ENCODE peak calls at places on chromosomes 6 and 20, in five cellular contexts. One of them, this sample, is unnamed. For H3K27me3, the result is how much of the 10 kb centered on the place peaks cover.

GRCh38 chr20:47551841-47552240 is 50.2 kb downstream of the NCOA3 start:
- DNase-seq in HL-60: no peak
- DNase-seq in mammary epithelial cell: no peak
- DNase-seq in bronchial epithelial cell: no peak
- DNase-seq in brain microvascular endothelial cell: peak
- DNase-seq in this sample: no peak

GRCh38 chr6:37205189-37205996 is 35.4 kb downstream of the PIM1 start:
- DNase-seq in HL-60: no peak
- DNase-seq in mammary epithelial cell: no peak
- DNase-seq in bronchial epithelial cell: no peak
- DNase-seq in brain microvascular endothelial cell: no peak
- DNase-seq in this sample: no peak

GRCh38 chr6:89951574-89952360 is 57.5 kb downstream of the GJA10 start:
- DNase-seq in HL-60: no peak
- DNase-seq in mammary epithelial cell: no peak
- DNase-seq in bronchial epithelial cell: no peak
- DNase-seq in brain microvascular endothelial cell: peak
- DNase-seq in this sample: peak

GRCh38 chr6:38169221-38169674 is 349.7 kb downstream of the ZFAND3 start:
- DNase-seq in HL-60: no peak
- DNase-seq in mammary epithelial cell: no peak
- DNase-seq in bronchial epithelial cell: no peak
- DNase-seq in brain microvascular endothelial cell: no peak
- DNase-seq in this sample: no peak

GRCh38 chr6:47700051-47700450 is 1.7 kb downstream of the ADGRF4 start:
- DNase-seq in HL-60: no peak
- DNase-seq in mammary epithelial cell: peak
- DNase-seq in bronchial epithelial cell: peak
- DNase-seq in brain microvascular endothelial cell: peak
- DNase-seq in this sample: peak

GRCh38 chr6:112903361-112903760 is 556.2 kb downstream of the RFPL4B start:
- DNase-seq in HL-60: no peak
- DNase-seq in mammary epithelial cell: no peak
- DNase-seq in bronchial epithelial cell: no peak
- DNase-seq in brain microvascular endothelial cell: no peak
- DNase-seq in this sample: no peak

GRCh38 chr20:41386502-41387427 is 20.1 kb upstream of the EMILIN3 start:
- DNase-seq in HL-60: no peak
- DNase-seq in mammary epithelial cell: no peak
- DNase-seq in bronchial epithelial cell: no peak
- DNase-seq in brain microvascular endothelial cell: no peak
- DNase-seq in this sample: no peak

GRCh38 chr6:47253136-47253535 is 56.6 kb downstream of the TNFRSF21 start:
- DNase-seq in HL-60: no peak
- DNase-seq in mammary epithelial cell: no peak
- DNase-seq in bronchial epithelial cell: no peak
- DNase-seq in brain microvascular endothelial cell: no peak
- DNase-seq in this sample: no peak

GRCh38 chr20:13613917-13614316 is 24.8 kb downstream of the TASP1 start:
- DNase-seq in HL-60: no peak
- DNase-seq in mammary epithelial cell: no peak
- DNase-seq in bronchial epithelial cell: no peak
- DNase-seq in brain microvascular endothelial cell: no peak
- DNase-seq in this sample: no peak

GRCh38 chr6:44202972-44203750 is 13.6 kb upstream of the MYMX start:
- DNase-seq in HL-60: no peak
- DNase-seq in mammary epithelial cell: no peak
- DNase-seq in bronchial epithelial cell: no peak
- DNase-seq in brain microvascular endothelial cell: no peak
- DNase-seq in this sample: no peak

GRCh38 chr6:111591901-111592461 is 13.7 kb downstream of the TRAF3IP2 start:
- DNase-seq in HL-60: no peak
- DNase-seq in mammary epithelial cell: peak
- DNase-seq in bronchial epithelial cell: peak
- DNase-seq in brain microvascular endothelial cell: no peak
- DNase-seq in this sample: no peak

GRCh38 chr6:14921170-14921569 is 324.7 kb upstream of the JARID2 start:
- DNase-seq in HL-60: peak
- DNase-seq in mammary epithelial cell: no peak
- DNase-seq in bronchial epithelial cell: no peak
- DNase-seq in brain microvascular endothelial cell: no peak
- DNase-seq in this sample: no peak

GRCh38 chr6:63372951-63373533 is 53.3 kb upstream of the LGSN start:
- DNase-seq in HL-60: no peak
- DNase-seq in mammary epithelial cell: no peak
- DNase-seq in bronchial epithelial cell: peak
- DNase-seq in brain microvascular endothelial cell: no peak
- DNase-seq in this sample: no peak

GRCh38 chr6:124080483-124080882 is 276.8 kb downstream of the NKAIN2 start:
- DNase-seq in HL-60: no peak
- DNase-seq in mammary epithelial cell: no peak
- DNase-seq in bronchial epithelial cell: no peak
- DNase-seq in brain microvascular endothelial cell: no peak
- DNase-seq in this sample: no peak

GRCh38 chr6:30814137-30815084 is 69.9 kb upstream of the DDR1 start:
- DNase-seq in HL-60: peak
- DNase-seq in mammary epithelial cell: peak
- DNase-seq in bronchial epithelial cell: peak
- DNase-seq in brain microvascular endothelial cell: no peak
- DNase-seq in this sample: peak

GRCh38 chr6:17096076-17096475 is 5.8 kb upstream of the STMND1 start:
- DNase-seq in HL-60: no peak
- DNase-seq in mammary epithelial cell: no peak
- DNase-seq in bronchial epithelial cell: no peak
- DNase-seq in brain microvascular endothelial cell: no peak
- DNase-seq in this sample: no peak

GRCh38 chr6:13315896-13316295 is 12.4 kb downstream of the TBC1D7 start:
- DNase-seq in HL-60: no peak
- DNase-seq in mammary epithelial cell: no peak
- DNase-seq in bronchial epithelial cell: no peak
- DNase-seq in brain microvascular endothelial cell: no peak
- DNase-seq in this sample: no peak

GRCh38 chr6:142612956-142613355 is 311.1 kb downstream of the ADGRG6 start:
- DNase-seq in HL-60: no peak
- DNase-seq in mammary epithelial cell: no peak
- DNase-seq in bronchial epithelial cell: peak
- DNase-seq in brain microvascular endothelial cell: no peak
- DNase-seq in this sample: no peak

GRCh38 chr6:49923826-49924225 is 40.1 kb downstream of the DEFB114 start:
- DNase-seq in HL-60: no peak
- DNase-seq in mammary epithelial cell: no peak
- DNase-seq in bronchial epithelial cell: no peak
- DNase-seq in brain microvascular endothelial cell: no peak
- DNase-seq in this sample: no peak

GRCh38 chr6:111792914-111793700 is 80.1 kb downstream of the FYN start:
- DNase-seq in HL-60: no peak
- DNase-seq in mammary epithelial cell: no peak
- DNase-seq in bronchial epithelial cell: no peak
- DNase-seq in brain microvascular endothelial cell: no peak
- DNase-seq in this sample: no peak

GRCh38 chr6:126035764-126036163 is 49.4 kb downstream of the TRMT11 start:
- DNase-seq in HL-60: no peak
- DNase-seq in mammary epithelial cell: no peak
- DNase-seq in bronchial epithelial cell: no peak
- DNase-seq in brain microvascular endothelial cell: no peak
- DNase-seq in this sample: no peak

GRCh38 chr6:166627875-166628849 is 1.1 kb upstream of the RPS6KA2 start:
- DNase-seq in HL-60: peak
- DNase-seq in mammary epithelial cell: peak
- DNase-seq in bronchial epithelial cell: peak
- DNase-seq in brain microvascular endothelial cell: no peak
- DNase-seq in this sample: peak

GRCh38 chr6:137743493-137743892 is 123.6 kb upstream of the TNFAIP3 start:
- DNase-seq in HL-60: no peak
- DNase-seq in mammary epithelial cell: peak
- DNase-seq in bronchial epithelial cell: peak
- DNase-seq in brain microvascular endothelial cell: no peak
- DNase-seq in this sample: no peak

GRCh38 chr20:9510926-9511325 is 3.5 kb upstream of the LAMP5 start:
- DNase-seq in HL-60: no peak
- DNase-seq in mammary epithelial cell: no peak
- DNase-seq in bronchial epithelial cell: no peak
- DNase-seq in brain microvascular endothelial cell: no peak
- DNase-seq in this sample: no peak
- H3K27me3 ChIP-seq in HL-60: half or more
- H3K27me3 ChIP-seq in mammary epithelial cell: under half
- H3K27me3 ChIP-seq in bronchial epithelial cell: under half
- H3K27me3 ChIP-seq in brain microvascular endothelial cell: half or more
- H3K27me3 ChIP-seq in this sample: under half

DNA sequence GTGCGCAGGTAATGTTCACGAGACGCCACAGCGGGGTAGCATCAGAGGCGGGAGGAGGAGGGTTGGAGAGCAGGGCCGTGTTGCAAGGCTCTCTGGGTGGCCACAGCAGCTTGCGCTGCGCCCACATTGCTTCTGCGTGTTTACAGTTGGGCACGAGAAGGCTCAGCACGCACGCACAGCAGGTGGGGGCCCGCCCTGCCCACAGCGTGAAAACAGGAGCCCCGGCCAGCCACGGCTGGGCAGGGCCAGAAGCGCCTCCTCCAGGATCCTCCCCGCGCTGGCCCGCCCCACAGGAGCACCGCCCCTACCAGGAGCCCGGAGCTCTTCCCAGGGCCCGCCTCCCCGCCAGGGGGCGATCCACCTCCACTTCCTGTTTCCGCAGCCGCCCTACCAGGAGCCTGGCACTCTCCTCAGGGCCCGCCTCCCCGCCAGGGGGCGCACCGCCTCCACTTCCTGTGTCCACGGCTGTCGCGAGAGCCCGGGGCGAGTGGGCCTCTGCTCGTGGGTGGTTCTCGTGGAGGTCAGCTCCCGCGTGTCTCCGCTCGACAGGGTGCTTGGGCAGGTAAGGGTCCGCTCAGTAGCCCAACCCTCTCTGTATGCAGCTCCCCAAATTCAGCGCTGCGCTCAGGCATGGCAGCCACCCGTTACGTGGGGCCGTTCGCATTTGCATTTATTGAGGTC is at the start of gene FAM50B:
- DNase-seq in HL-60: peak
- DNase-seq in mammary epithelial cell: peak
- DNase-seq in bronchial epithelial cell: peak
- DNase-seq in brain microvascular endothelial cell: peak
- DNase-seq in this sample: no peak
- H3K4me3 ChIP-seq in HL-60: peak
- H3K4me3 ChIP-seq in mammary epithelial cell: peak
- H3K4me3 ChIP-seq in bronchial epithelial cell: peak
- H3K4me3 ChIP-seq in brain microvascular endothelial cell: peak
- H3K4me3 ChIP-seq in this sample: no peak

GRCh38 chr6:27281569-27281968 is 30.5 kb downstream of the POM121L2 start:
- DNase-seq in HL-60: no peak
- DNase-seq in mammary epithelial cell: no peak
- DNase-seq in bronchial epithelial cell: no peak
- DNase-seq in brain microvascular endothelial cell: no peak
- DNase-seq in this sample: no peak
- H3K27me3 ChIP-seq in HL-60: under half
- H3K27me3 ChIP-seq in mammary epithelial cell: under half
- H3K27me3 ChIP-seq in bronchial epithelial cell: under half
- H3K27me3 ChIP-seq in brain microvascular endothelial cell: under half
- H3K27me3 ChIP-seq in this sample: under half

GRCh38 chr20:45911486-45912343 is at the start of gene PLTP:
- DNase-seq in HL-60: no peak
- DNase-seq in mammary epithelial cell: no peak
- DNase-seq in bronchial epithelial cell: no peak
- DNase-seq in brain microvascular endothelial cell: peak
- DNase-seq in this sample: peak
- H3K4me3 ChIP-seq in HL-60: no peak
- H3K4me3 ChIP-seq in mammary epithelial cell: peak
- H3K4me3 ChIP-seq in bronchial epithelial cell: peak
- H3K4me3 ChIP-seq in brain microvascular endothelial cell: peak
- H3K4me3 ChIP-seq in this sample: peak

DNA sequence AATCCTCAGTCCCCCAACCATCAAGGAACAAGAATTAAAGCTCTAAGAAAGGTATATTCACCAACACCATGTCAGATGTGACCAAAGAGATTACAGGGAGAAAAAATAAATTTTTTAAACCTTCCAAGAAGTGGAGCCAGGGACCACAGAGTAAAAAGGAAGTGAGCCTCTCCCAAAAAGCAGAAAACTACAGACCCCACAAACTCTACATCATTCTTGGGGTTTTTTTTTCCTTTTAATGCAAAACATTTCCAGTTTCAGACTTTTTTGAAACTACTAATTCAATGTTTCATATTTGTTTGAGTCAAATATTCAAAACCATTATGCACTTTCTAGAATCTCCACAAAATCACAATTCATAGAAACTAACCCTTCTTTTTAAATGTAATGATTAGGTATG is 6.8 kb upstream of the IL17F start:
- DNase-seq in HL-60: no peak
- DNase-seq in mammary epithelial cell: no peak
- DNase-seq in bronchial epithelial cell: no peak
- DNase-seq in brain microvascular endothelial cell: no peak
- DNase-seq in this sample: no peak
- H3K27me3 ChIP-seq in HL-60: under half
- H3K27me3 ChIP-seq in mammary epithelial cell: under half
- H3K27me3 ChIP-seq in bronchial epithelial cell: under half
- H3K27me3 ChIP-seq in brain microvascular endothelial cell: under half
- H3K27me3 ChIP-seq in this sample: half or more

DNA sequence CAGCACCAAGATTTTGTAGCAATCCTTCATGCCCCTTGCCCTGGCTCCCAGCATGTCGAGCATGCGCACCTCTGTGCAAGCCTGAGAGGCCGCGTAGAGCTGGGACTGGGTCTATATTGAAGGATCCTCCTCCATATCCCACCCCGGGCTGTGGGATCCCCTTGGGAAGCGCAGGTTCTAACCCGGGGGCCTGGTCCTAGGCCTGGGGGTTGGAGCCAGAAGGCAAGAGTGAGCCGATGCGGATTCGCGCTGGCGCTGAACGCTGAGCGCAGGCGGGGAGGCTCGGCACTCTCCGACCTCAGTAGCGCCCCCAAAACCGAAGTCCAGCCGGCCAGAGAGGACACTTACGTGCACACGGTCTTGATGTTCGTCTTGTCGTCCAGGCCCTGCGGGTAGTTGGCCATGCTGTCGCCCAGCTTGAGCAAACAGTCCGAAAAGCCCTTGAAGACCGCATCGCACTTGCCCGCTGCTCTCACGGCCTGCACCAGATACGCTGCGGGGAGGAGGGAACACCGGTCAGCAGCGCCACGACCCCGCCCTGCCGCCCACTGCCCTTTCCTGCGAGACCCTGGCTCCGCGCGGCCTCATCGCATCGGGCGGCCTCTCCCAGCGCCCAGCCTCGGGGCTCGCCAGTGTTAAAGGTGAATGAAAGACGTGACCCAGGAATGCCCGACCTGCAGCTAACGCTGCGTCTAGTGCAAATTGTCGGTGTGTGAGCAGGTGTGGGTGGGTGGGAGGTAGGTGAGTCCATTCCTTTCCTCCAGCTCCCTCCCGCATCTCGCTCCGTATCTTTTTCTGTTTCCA is 4.5 kb downstream of the NRN1 start:
- DNase-seq in HL-60: no peak
- DNase-seq in mammary epithelial cell: no peak
- DNase-seq in bronchial epithelial cell: no peak
- DNase-seq in brain microvascular endothelial cell: no peak
- DNase-seq in this sample: no peak
- H3K4me3 ChIP-seq in HL-60: no peak
- H3K4me3 ChIP-seq in mammary epithelial cell: no peak
- H3K4me3 ChIP-seq in bronchial epithelial cell: no peak
- H3K4me3 ChIP-seq in brain microvascular endothelial cell: no peak
- H3K4me3 ChIP-seq in this sample: no peak

GRCh38 chr20:21706345-21707195 is 1.1 kb downstream of the PAX1 start:
- DNase-seq in HL-60: no peak
- DNase-seq in mammary epithelial cell: no peak
- DNase-seq in bronchial epithelial cell: no peak
- DNase-seq in brain microvascular endothelial cell: no peak
- DNase-seq in this sample: no peak
- H3K27me3 ChIP-seq in HL-60: half or more
- H3K27me3 ChIP-seq in mammary epithelial cell: half or more
- H3K27me3 ChIP-seq in bronchial epithelial cell: under half
- H3K27me3 ChIP-seq in brain microvascular endothelial cell: half or more
- H3K27me3 ChIP-seq in this sample: under half